ENCODE peak calls at places on chromosome 11, in six cellular contexts. L is heart left ventricle; W is spleen; I is CD4-positive, alpha-beta T cell; J is breast epithelium; N is colonic mucosa. F is an unnamed sample.

GRCh38 chr11:8786933-8787332 is 104.3 kb downstream of the RPL27A start:
- DNase-seq in W (no peak), N (no peak), I (no peak), J (no peak), L (no peak), F (no peak)

GRCh38 chr11:3949132-3949531 is 93.7 kb downstream of the STIM1 start:
- DNase-seq in W (no peak), N (no peak), I (no peak), J (no peak), L (no peak), F (no peak)

GRCh38 chr11:116598036-116598435 is 174.8 kb downstream of the BUD13 start:
- DNase-seq in I (no peak), L (no peak), J (no peak), N (no peak), W (peak), F (no peak)

GRCh38 chr11:111694851-111695250 is 71.3 kb downstream of the PPP2R1B start:
- DNase-seq in J (no peak), W (no peak), N (no peak), I (no peak), L (no peak), F (no peak)

GRCh38 chr11:34926101-34926830 is 9.8 kb downstream of the PDHX start:
- DNase-seq in J (no peak), N (no peak), W (no peak), I (no peak), L (no peak), F (no peak)

GRCh38 chr11:78841451-78842060 is 266.9 kb upstream of the NARS2 start:
- DNase-seq in J (no peak), N (no peak), I (no peak), L (no peak), W (no peak), F (no peak)

GRCh38 chr11:115930276-115930675 is 426.1 kb upstream of the CADM1 start:
- DNase-seq in W (no peak), N (no peak), J (no peak), L (no peak), I (no peak), F (no peak)

GRCh38 chr11:27414644-27415043 is 51.6 kb upstream of the CCDC34 start:
- DNase-seq in N (no peak), J (no peak), I (no peak), L (no peak), W (no peak), F (no peak)

GRCh38 chr11:44779736-44780520 is 53.2 kb downstream of the TSPAN18 start:
- DNase-seq in W (peak), L (no peak), J (no peak), I (no peak), N (no peak), F (peak)

GRCh38 chr11:121426476-121427454 is 25.3 kb upstream of the SORL1 start:
- DNase-seq in W (peak), N (peak), I (peak), J (no peak), L (peak), F (peak)

GRCh38 chr11:66013762-66014100 is 1.9 kb downstream of the CST6 start:
- DNase-seq in L (no peak), J (no peak), N (no peak), I (no peak), W (no peak), F (no peak)

GRCh38 chr11:8056810-8057463 is 24.1 kb upstream of the TUB start:
- DNase-seq in L (no peak), N (no peak), W (peak), J (peak), I (no peak), F (peak)

GRCh38 chr11:2518112-2518982 is 73.5 kb downstream of the KCNQ1 start:
- DNase-seq in I (no peak), N (peak), L (no peak), W (peak), J (peak), F (peak)

GRCh38 chr11:61919113-61919840 is 1.9 kb upstream of the RAB3IL1 start:
- DNase-seq in N (peak), I (no peak), L (no peak), J (no peak), W (peak), F (no peak)

GRCh38 chr11:59706518-59707285 is 6.9 kb downstream of the OR10V1 start:
- DNase-seq in L (no peak), I (no peak), J (no peak), W (no peak), N (peak), F (no peak)
- H3K27ac ChIP-seq in L (no peak), I (no peak), J (no peak), W (no peak), N (no peak), F (no peak)

DNA sequence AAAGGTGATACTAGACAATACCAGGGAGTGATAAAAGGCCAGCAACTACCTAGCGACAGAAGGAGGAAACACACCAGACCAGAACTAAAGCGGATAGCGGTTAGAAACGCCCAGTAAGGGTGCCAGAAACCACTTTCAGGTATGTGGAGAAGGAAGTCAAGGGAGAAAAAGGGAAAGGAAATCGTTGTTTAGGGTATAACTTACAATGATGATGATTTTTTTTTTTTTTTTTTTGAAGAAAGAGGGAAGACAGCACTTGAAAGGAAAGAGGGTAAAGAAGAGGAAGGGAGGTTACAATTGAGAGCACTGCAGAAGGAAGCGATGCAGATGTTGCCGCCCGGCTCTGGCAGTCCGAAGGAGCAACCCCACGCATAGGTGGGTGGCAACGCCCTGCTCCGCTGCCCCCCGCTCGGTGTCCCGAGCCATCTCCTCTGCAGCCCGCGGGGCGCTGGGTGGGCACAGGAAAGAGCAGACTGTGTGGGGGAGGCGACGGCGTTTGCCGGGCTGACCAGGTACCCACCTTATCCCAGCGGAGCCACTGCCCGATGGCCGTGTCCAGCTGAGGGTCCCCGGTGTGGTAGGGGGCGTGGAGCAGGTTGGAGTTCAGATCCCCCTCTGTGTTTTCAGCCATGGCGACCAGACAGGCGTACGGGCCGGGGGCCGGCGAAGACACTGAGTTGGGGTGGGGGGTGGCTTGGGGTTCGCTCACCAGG is 546 bp downstream of the PGM2L1 start:
- DNase-seq in W (peak), L (peak), N (peak), I (peak), J (no peak), F (peak)
- TF ChIP-seq CTCF in W (peak), L (no peak), N (no peak), I (peak), J (peak), F (no peak)

GRCh38 chr11:36109499-36109849 is 165.6 kb downstream of the LDLRAD3 start:
- DNase-seq in N (no peak), I (no peak), W (no peak), L (no peak), J (no peak), F (no peak)
- H3K27ac ChIP-seq in N (no peak), I (no peak), W (no peak), L (no peak), J (no peak), F (no peak)

GRCh38 chr11:75073459-75074190 is 23.1 kb downstream of the OR2AT4 start:
- DNase-seq in I (no peak), W (no peak), L (no peak), N (no peak), J (no peak), F (no peak)
- TF ChIP-seq CTCF in I (no peak), W (no peak), L (no peak), N (no peak), J (no peak), F (no peak)

DNA sequence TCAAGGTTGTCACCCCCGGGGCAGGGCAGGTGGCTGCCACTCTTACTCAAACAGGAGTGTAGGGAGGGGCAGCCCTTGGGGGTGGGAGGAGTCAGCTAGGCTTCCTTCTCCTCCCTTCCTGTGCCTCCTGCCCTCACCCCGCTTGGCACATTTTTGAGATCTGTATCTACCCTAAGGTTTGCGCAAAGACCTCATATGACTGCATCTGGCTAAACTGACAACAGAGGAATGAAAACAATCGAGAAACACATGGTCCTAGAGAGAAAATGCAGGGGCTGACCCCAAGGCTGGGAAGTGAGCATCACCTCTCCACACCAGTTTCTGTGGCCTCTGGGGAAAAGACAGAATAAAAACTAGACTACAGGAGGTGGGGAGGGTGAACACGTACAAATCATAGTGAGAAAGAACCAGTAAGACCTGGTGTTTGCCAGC is 28.1 kb downstream of the IGSF9B start:
- DNase-seq in I (peak), N (peak), W (no peak), J (peak), L (no peak), F (no peak)
- H3K27ac ChIP-seq in I (no peak), N (no peak), W (no peak), J (peak), L (no peak), F (no peak)

DNA sequence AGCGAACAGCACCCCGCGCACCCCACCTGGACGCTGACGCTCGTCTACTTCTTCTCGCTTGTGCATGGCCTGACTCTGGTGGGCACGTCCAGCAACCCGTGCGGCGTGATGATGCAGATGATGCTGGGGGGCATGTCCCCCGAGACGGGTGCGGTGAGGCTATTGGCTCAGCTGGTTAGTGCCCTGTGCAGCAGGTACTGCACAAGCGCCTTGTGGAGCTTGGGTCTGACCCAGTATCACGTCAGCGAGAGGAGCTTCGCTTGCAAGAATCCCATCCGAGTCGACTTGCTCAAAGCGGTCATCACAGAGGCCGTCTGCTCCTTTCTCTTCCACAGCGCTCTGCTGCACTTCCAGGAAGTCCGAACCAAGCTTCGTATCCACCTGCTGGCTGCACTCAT is 440 bp downstream of the AQP11 start:
- DNase-seq in N (peak), W (no peak), L (peak), I (no peak), J (no peak), F (peak)
- TF ChIP-seq CTCF in N (no peak), W (no peak), L (no peak), I (no peak), J (no peak), F (no peak)

F was measured in tibial artery.